ENCODE peak calls at places on chromosomes 7 and 10, in eight cellular contexts. Q, M, N, I, T, L, A and Y are unnamed samples. For H3K4me1, the result is how much of the 10 kb centered on the place peaks cover.

GRCh38 chr7:127901895-127902703 is 129.1 kb downstream of the LRRC4 start:
- DNase-seq in I (no peak), T (no peak), Q (no peak), A (peak), M (no peak), L (no peak), N (no peak), Y (no peak)

GRCh38 chr7:134948736-134949135 is 37.6 kb upstream of the AGBL3 start:
- DNase-seq in M (no peak), I (no peak), N (no peak), T (no peak), Q (no peak), L (no peak), A (no peak), Y (no peak)

GRCh38 chr7:94452257-94452656 is 57.4 kb upstream of the CASD1 start:
- DNase-seq in L (no peak), T (no peak), Q (no peak), I (no peak), M (peak), A (no peak), N (no peak), Y (no peak)

GRCh38 chr10:70765794-70766594 is 19.2 kb downstream of the TBATA start:
- DNase-seq in Q (no peak), T (no peak), L (no peak), N (no peak), I (no peak), M (no peak), A (no peak), Y (no peak)

GRCh38 chr7:64867863-64868440 is 35.1 kb upstream of the ZNF273 start:
- DNase-seq in Q (no peak), A (no peak), M (no peak), I (no peak), N (no peak), L (no peak), T (no peak), Y (peak)

GRCh38 chr7:27917119-27917518 is 177.2 kb downstream of the TAX1BP1 start:
- DNase-seq in N (no peak), Q (no peak), I (no peak), A (no peak), M (no peak), L (no peak), T (no peak), Y (no peak)

GRCh38 chr7:37759519-37759918 is 76.0 kb downstream of the GPR141 start:
- DNase-seq in A (no peak), N (no peak), L (no peak), I (no peak), T (no peak), M (no peak), Q (no peak), Y (no peak)

GRCh38 chr7:91041901-91042457 is 222.3 kb upstream of the FZD1 start:
- DNase-seq in I (no peak), M (no peak), A (no peak), T (no peak), N (no peak), Q (no peak), L (no peak), Y (no peak)

GRCh38 chr10:114024876-114025609 is 18.6 kb upstream of the ADRB1 start:
- DNase-seq in L (no peak), N (no peak), I (no peak), M (no peak), A (peak), T (no peak), Q (no peak), Y (peak)

GRCh38 chr10:3496138-3496537 is 288.9 kb downstream of the KLF6 start:
- DNase-seq in A (peak), N (no peak), T (no peak), I (no peak), M (no peak), Q (no peak), L (no peak), Y (no peak)

GRCh38 chr10:4202936-4203335 is 417.9 kb upstream of the KLF6 start:
- DNase-seq in T (no peak), M (no peak), L (no peak), N (no peak), A (no peak), I (no peak), Q (no peak), Y (no peak)

GRCh38 chr7:128404143-128404681 is 5.6 kb downstream of the IMPDH1 start:
- DNase-seq in N (no peak), I (no peak), M (no peak), T (no peak), L (no peak), A (no peak), Q (peak), Y (no peak)

GRCh38 chr7:133423618-133424017 is 170.7 kb downstream of the EXOC4 start:
- DNase-seq in Q (no peak), L (no peak), M (no peak), T (no peak), N (no peak), A (no peak), I (no peak), Y (no peak)

GRCh38 chr10:97000487-97001182 is 168.5 kb downstream of the LCOR start:
- DNase-seq in T (no peak), L (no peak), N (no peak), Q (no peak), A (peak), I (no peak), M (no peak), Y (no peak)

GRCh38 chr10:29811751-29812427 is 177.1 kb upstream of the SVIL start:
- DNase-seq in Q (peak), M (no peak), N (peak), T (no peak), L (no peak), A (no peak), I (no peak), Y (peak)

GRCh38 chr10:68897336-68897741 is 3.8 kb upstream of the DDX50 start:
- DNase-seq in N (no peak), L (no peak), I (no peak), T (peak), A (peak), M (peak), Q (peak), Y (peak)

GRCh38 chr7:86846494-86847190 is 202.9 kb downstream of the GRM3 start:
- DNase-seq in N (no peak), L (no peak), Q (peak), A (no peak), I (no peak), M (no peak), T (no peak), Y (no peak)

GRCh38 chr7:158720107-158720506 is 15.5 kb upstream of the NCAPG2 start:
- DNase-seq in Q (no peak), A (no peak), L (no peak), T (no peak), M (no peak), N (no peak), I (no peak), Y (no peak)

GRCh38 chr10:48722153-48722861 is 37.6 kb downstream of the WDFY4 start:
- DNase-seq in L (no peak), M (no peak), T (no peak), A (no peak), I (no peak), Q (no peak), N (no peak), Y (no peak)

GRCh38 chr10:4650109-4650508 is 175.9 kb upstream of the AKR1E2 start:
- DNase-seq in M (no peak), T (no peak), L (no peak), Q (no peak), N (no peak), A (no peak), I (no peak), Y (no peak)

GRCh38 chr10:90484518-90484917 is 373.3 kb downstream of the HTR7 start:
- DNase-seq in A (no peak), I (no peak), N (no peak), M (no peak), T (no peak), L (no peak), Q (no peak), Y (no peak)

GRCh38 chr7:55477781-55478374 is 94.4 kb downstream of the VOPP1 start:
- DNase-seq in I (no peak), T (no peak), M (no peak), Q (peak), L (no peak), N (no peak), A (no peak), Y (no peak)

GRCh38 chr7:3217166-3217565 is 83.9 kb upstream of the SDK1 start:
- DNase-seq in L (no peak), Q (no peak), I (no peak), N (no peak), T (no peak), A (no peak), M (peak), Y (no peak)

GRCh38 chr10:28326516-28327493 is 23.9 kb upstream of the MPP7 start:
- DNase-seq in A (no peak), L (no peak), T (no peak), I (no peak), Q (no peak), M (peak), N (peak), Y (no peak)

GRCh38 chr7:155483868-155484325 is 26.0 kb downstream of the EN2 start:
- DNase-seq in M (no peak), A (no peak), N (no peak), L (no peak), T (no peak), Q (no peak), I (no peak), Y (no peak)

GRCh38 chr10:83925133-83925532 is 214.2 kb upstream of the GHITM start:
- DNase-seq in Q (no peak), I (no peak), L (no peak), T (no peak), N (no peak), A (no peak), M (no peak), Y (no peak)

GRCh38 chr7:106773228-106773627 is 91.9 kb upstream of the PIK3CG start:
- DNase-seq in I (no peak), M (no peak), A (no peak), Q (no peak), L (no peak), T (no peak), N (no peak), Y (no peak)

GRCh38 chr10:76051007-76051936 is 619.8 kb downstream of the LRMDA start:
- DNase-seq in Q (no peak), T (no peak), I (no peak), L (no peak), N (no peak), A (no peak), M (peak), Y (peak)

GRCh38 chr7:87310790-87311419 is 34.6 kb upstream of the CROT start:
- DNase-seq in I (no peak), N (no peak), T (no peak), L (no peak), Q (no peak), M (no peak), A (no peak), Y (no peak)

GRCh38 chr7:134452419-134452827 is 6.5 kb downstream of the AKR1B1 start:
- DNase-seq in T (no peak), Q (no peak), M (no peak), I (no peak), L (no peak), A (no peak), N (no peak), Y (no peak)

GRCh38 chr10:124689911-124690498 is 54.2 kb downstream of the FAM53B start:
- DNase-seq in M (no peak), A (no peak), N (peak), I (no peak), L (no peak), T (no peak), Q (no peak), Y (no peak)

GRCh38 chr10:124691448-124692435 is 52.4 kb downstream of the FAM53B start:
- DNase-seq in A (no peak), I (no peak), N (peak), M (no peak), T (no peak), L (peak), Q (no peak), Y (no peak)

GRCh38 chr10:124693396-124693795 is 50.8 kb downstream of the FAM53B start:
- DNase-seq in T (peak), I (no peak), N (peak), M (peak), Q (no peak), L (no peak), A (no peak), Y (no peak)

GRCh38 chr10:124688889-124689670 is 55.1 kb downstream of the FAM53B start:
- DNase-seq in T (peak), M (peak), I (no peak), N (peak), L (peak), A (no peak), Q (no peak), Y (no peak)

GRCh38 chr10:124690971-124691370 is 53.2 kb downstream of the FAM53B start:
- DNase-seq in M (no peak), A (no peak), L (no peak), I (no peak), Q (no peak), N (no peak), T (no peak), Y (no peak)
- H3K4me1 ChIP-seq in M (half or more), A (under half), L (half or more), I (under half), Q (under half), N (half or more), T (half or more), Y (half or more)

GRCh38 chr7:100198266-100198665 is 20.5 kb downstream of the STAG3 start:
- DNase-seq in I (no peak), A (no peak), L (no peak), M (no peak), T (no peak), Q (no peak), N (no peak), Y (no peak)

GRCh38 chr7:100190059-100190711 is 12.5 kb downstream of the STAG3 start:
- DNase-seq in Q (no peak), M (peak), N (no peak), I (no peak), A (peak), L (no peak), T (peak), Y (no peak)

GRCh38 chr7:100192951-100193350 is 15.2 kb downstream of the STAG3 start:
- DNase-seq in L (no peak), M (no peak), T (no peak), Q (no peak), N (no peak), A (no peak), I (no peak), Y (no peak)

GRCh38 chr7:100191775-100192174 is 14.1 kb downstream of the STAG3 start:
- DNase-seq in Q (no peak), L (no peak), T (no peak), A (no peak), I (no peak), M (no peak), N (no peak), Y (no peak)

GRCh38 chr7:100195222-100195621 is 17.5 kb downstream of the STAG3 start:
- DNase-seq in M (no peak), L (no peak), Q (no peak), T (no peak), I (no peak), A (no peak), N (no peak), Y (no peak)
- H3K27ac ChIP-seq in M (no peak), L (no peak), Q (no peak), T (no peak), I (no peak), A (no peak), N (no peak), Y (no peak)

GRCh38 chr10:118856106-118856505 is 101.3 kb upstream of the CACUL1 start:
- DNase-seq in N (no peak), T (no peak), I (no peak), M (no peak), Q (no peak), L (no peak), A (no peak), Y (no peak)
- H3K4me1 ChIP-seq in N (under half), T (under half), I (under half), M (under half), Q (under half), L (under half), A (under half), Y (under half)

DNA sequence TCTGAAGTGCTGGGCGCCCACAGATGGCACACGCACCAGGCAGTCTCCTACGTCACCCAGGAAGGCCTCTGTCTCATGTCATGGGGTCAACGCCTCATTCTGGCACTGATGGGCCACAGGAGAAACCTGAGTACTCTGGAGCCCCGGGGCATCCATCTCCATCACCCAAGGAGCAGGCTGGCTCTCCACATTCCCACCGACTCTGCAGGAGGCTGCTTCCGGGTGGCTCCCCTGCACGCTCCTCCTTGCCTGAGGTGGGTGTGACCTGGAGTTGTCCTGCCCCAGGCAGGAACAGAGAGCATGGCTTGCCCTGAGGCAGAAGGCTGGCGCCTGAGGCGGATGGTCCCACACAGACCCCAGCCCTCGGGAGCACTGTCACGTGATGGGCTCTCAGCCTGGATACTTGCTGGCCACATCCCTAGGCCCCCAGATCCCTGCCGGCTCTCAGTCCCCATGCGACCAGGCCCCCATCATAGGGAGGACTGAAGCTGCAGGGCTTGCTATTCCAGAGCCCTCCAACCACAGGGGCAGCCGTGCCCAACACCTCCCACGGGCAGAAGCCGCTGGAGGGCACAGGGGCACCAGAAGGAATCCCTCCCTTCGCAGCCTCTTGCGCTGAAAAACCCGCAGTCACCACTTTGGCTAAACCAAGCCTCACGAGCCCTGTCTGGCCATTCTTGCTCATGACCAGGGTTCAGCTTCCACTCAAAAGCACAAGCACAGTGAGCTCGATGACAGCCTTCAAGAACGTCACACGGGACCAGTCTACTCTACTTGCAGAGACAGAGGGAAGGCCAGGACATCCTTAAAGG is 80.7 kb downstream of the MAD1L1 start:
- DNase-seq in I (no peak), Q (no peak), N (peak), A (no peak), L (no peak), M (no peak), T (no peak), Y (no peak)
- H3K27ac ChIP-seq in I (no peak), Q (no peak), N (no peak), A (no peak), L (no peak), M (no peak), T (no peak), Y (no peak)

GRCh38 chr7:140238778-140239652 is 62.2 kb upstream of the KDM7A start:
- DNase-seq in M (no peak), Q (peak), L (no peak), A (no peak), N (no peak), T (no peak), I (no peak), Y (no peak)
- H3K4me1 ChIP-seq in M (under half), Q (under half), L (under half), A (under half), N (under half), T (under half), I (under half), Y (under half)

GRCh38 chr10:78752251-78752650 is 316.5 kb upstream of the ZMIZ1 start:
- DNase-seq in M (no peak), Q (no peak), N (no peak), L (no peak), T (no peak), A (no peak), I (no peak), Y (no peak)
- H3K27ac ChIP-seq in M (no peak), Q (no peak), N (no peak), L (no peak), T (no peak), A (no peak), I (no peak), Y (no peak)

DNA sequence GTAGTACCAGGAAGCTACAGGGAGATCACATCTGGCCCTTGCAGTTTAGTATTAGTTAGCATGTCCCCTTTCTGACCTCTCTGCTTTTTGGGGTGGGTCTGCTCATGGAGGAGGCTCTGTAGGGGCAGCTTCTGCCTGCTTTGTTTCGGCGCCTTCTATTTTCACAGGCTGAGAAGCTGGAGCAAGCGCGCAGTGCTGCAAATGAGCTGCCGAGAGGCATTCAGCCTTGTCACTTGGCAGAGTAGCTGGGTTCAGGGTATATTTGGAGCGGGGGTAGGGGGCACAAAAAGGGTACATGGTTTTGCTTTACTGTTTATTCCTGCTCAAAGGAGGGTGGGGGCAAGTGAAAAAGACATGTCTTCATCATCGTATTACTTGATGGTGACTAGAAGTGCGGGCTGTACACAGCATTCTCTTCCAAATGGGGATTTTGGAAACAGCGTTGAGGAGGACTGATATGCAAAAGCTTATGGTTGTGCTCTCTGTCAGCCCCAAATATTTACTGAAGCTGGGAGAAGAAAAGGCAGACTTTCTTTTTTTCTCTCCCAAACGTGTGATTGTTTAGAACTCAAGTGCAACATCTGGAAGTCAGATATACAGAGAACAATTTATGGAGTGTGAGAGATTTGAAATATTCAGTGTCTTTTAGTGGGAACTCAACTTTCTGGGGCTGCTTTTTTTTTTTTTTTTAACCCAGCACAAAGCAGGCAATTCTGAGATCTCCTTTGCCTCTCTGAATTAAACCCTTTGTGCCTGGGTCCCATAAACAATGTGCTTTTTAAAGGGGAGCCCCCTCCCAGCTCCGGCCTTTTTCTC is 146.5 kb downstream of the CELF2 start:
- DNase-seq in M (no peak), I (no peak), N (no peak), L (no peak), T (no peak), A (no peak), Q (no peak), Y (peak)
- H3K4me1 ChIP-seq in M (half or more), I (under half), N (under half), L (half or more), T (under half), A (under half), Q (under half), Y (half or more)

GRCh38 chr7:112254709-112255387 is 48.4 kb downstream of the ZNF277 start:
- DNase-seq in I (no peak), T (no peak), M (no peak), A (no peak), N (no peak), Q (no peak), L (no peak), Y (peak)

GRCh38 chr7:112252141-112252540 is 45.6 kb downstream of the ZNF277 start:
- DNase-seq in T (no peak), Q (no peak), N (no peak), I (no peak), L (no peak), A (no peak), M (no peak), Y (no peak)

GRCh38 chr7:112255388-112255720 is 48.9 kb downstream of the ZNF277 start:
- DNase-seq in Q (no peak), A (no peak), N (no peak), I (no peak), M (no peak), L (no peak), T (no peak), Y (peak)

GRCh38 chr7:112254166-112254565 is 47.7 kb downstream of the ZNF277 start:
- DNase-seq in N (no peak), T (no peak), M (no peak), L (no peak), Q (no peak), I (no peak), A (no peak), Y (no peak)

GRCh38 chr7:112252691-112253090 is 46.2 kb downstream of the ZNF277 start:
- DNase-seq in Q (no peak), T (no peak), L (no peak), M (no peak), N (no peak), A (no peak), I (no peak), Y (no peak)
- H3K27ac ChIP-seq in Q (no peak), T (no peak), L (no peak), M (no peak), N (no peak), A (no peak), I (no peak), Y (no peak)